ENCODE peak calls at places on chromosome 2, in nine cellular contexts. U, V, X, T, I, S, W, B and O are unnamed samples.
A peak's percentile ranks its signal among the peaks of the same experiment; 100 is the strongest.

GRCh38 chr2:239724194-239724849 is 300.8 kb downstream of the NDUFA10 start:
- DNase-seq in B (no peak), V (no peak), W (no peak), I (no peak), X (no peak), T (no peak), U (no peak), S (no peak), O (no peak)

GRCh38 chr2:192885569-192886160 is 690.9 kb upstream of the TMEFF2 start:
- DNase-seq in I (no peak), B (no peak), T (no peak), W (no peak), U (no peak), S (no peak), V (no peak), X (no peak), O (no peak)

GRCh38 chr2:86375623-86376022 is 38.2 kb upstream of the REEP1 start:
- DNase-seq in U (no peak), V (no peak), W (no peak), S (no peak), X (no peak), B (no peak), I (no peak), T (no peak), O (no peak)

GRCh38 chr2:56127013-56127772 is 56.6 kb upstream of the CCDC85A start:
- DNase-seq in X (no peak), V (no peak), T (no peak), B (no peak), I (no peak), S (no peak), U (no peak), W (no peak), O (no peak)

GRCh38 chr2:151204720-151205119 is 56.9 kb downstream of the RBM43 start:
- DNase-seq in T (no peak), U (no peak), S (no peak), B (no peak), I (no peak), W (no peak), V (no peak), X (no peak), O (no peak)

GRCh38 chr2:74250189-74250631 is 51.8 kb downstream of the MTHFD2 start:
- DNase-seq in B (peak; percentile 71), S (peak; percentile 41), X (peak; percentile 33), I (peak; percentile 60), U (peak; percentile 18), V (peak; percentile 40), T (no peak), W (peak; percentile 14), O (no peak)

GRCh38 chr2:136920652-136921333 is 155.4 kb downstream of the THSD7B start:
- DNase-seq in V (no peak), T (no peak), W (no peak), B (no peak), I (no peak), S (no peak), U (no peak), X (no peak), O (no peak)

GRCh38 chr2:6826081-6826913 is 39.4 kb downstream of the CMPK2 start:
- DNase-seq in W (peak; percentile 57), V (peak; percentile 87), T (peak; percentile 77), U (no peak), S (peak; percentile 55), X (peak; percentile 71), B (peak; percentile 67), I (peak; percentile 91), O (peak; percentile 37)

GRCh38 chr2:239269959-239270358 is 130.9 kb downstream of the HDAC4 start:
- DNase-seq in B (no peak), V (no peak), U (no peak), X (no peak), W (no peak), S (peak; percentile 17), T (no peak), I (no peak), O (no peak)

GRCh38 chr2:173511357-173511756 is 156.7 kb downstream of the CDCA7 start:
- DNase-seq in T (no peak), I (no peak), X (no peak), U (no peak), S (no peak), B (no peak), V (no peak), W (no peak), O (no peak)

GRCh38 chr2:98455494-98455976 is 10.9 kb downstream of the INPP4A start:
- DNase-seq in X (peak; percentile 51), B (no peak), U (no peak), S (no peak), I (peak; percentile 27), W (no peak), V (peak; percentile 64), T (no peak), O (no peak)

GRCh38 chr2:12416600-12416999 is 300.1 kb upstream of the TRIB2 start:
- DNase-seq in T (peak; percentile 50), S (peak; percentile 21), I (peak; percentile 62), U (no peak), X (peak; percentile 34), W (no peak), V (peak; percentile 48), B (peak; percentile 38), O (peak; percentile 37)

GRCh38 chr2:3637692-3638455 is 20.1 kb upstream of the ALLC start:
- DNase-seq in I (no peak), U (no peak), V (no peak), B (no peak), S (no peak), T (no peak), W (no peak), X (no peak), O (no peak)

GRCh38 chr2:120223034-120223912 is at the start of gene TMEM185B:
- DNase-seq in W (peak; percentile 85), T (peak; percentile 72), I (peak; percentile 84), X (peak; percentile 86), V (peak; percentile 76), U (peak; percentile 90), S (peak; percentile 94), B (peak; percentile 94), O (no peak)
- TF ChIP-seq CTCF in W (no peak), T (peak; percentile 63), I (peak; percentile 24), X (peak; percentile 32), V (peak; percentile 17), U (peak; percentile 46), S (no peak), B (no peak), O (peak; percentile 25)

DNA sequence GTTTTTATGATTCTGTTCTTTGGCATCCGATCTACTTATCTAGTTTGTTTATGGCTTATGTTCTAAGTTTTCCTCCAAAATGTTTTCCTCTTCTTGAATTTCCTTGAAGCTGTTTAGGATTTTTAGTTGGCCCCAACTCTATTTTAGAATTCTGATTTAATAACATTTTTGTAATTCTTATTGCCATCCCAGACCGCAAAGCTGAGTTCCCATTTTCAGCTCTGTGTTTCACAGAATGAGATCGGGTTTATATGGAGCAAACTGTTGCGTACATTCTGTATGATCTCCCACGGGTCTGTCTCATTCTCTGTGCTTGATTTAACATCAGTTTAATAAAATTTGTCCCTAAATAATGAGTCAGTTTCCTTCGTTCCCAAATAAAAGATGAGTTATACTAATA is 59.3 kb downstream of the DPP4 start:
- DNase-seq in B (no peak), V (peak; percentile 19), S (no peak), T (no peak), U (no peak), W (no peak), I (peak; percentile 33), X (no peak), O (no peak)
- H3K4me3 ChIP-seq in B (no peak overlapping the region), V (no peak overlapping the region), S (no peak overlapping the region), T (no peak overlapping the region), U (no peak overlapping the region), W (no peak overlapping the region), I (no peak overlapping the region), X (no peak overlapping the region), O (no peak overlapping the region)

DNA sequence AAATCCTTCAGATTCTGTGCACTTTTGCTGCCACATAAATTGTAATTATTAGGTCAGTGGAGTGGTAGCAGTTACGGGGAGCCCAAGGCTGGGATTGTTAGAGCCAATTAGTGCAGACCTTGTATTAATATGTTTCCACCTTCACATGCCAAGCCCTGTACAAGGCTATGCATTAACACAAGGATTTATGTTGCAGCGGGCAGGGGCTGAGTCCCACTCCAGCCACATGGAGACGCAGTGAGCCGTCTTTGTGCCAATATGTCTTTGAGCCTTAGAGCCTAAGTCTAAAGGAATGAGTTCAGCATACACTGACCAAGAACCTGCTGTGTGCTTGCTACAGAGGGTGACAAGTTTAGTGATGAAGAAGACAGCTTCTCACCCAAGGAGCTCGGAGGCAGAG is 238.2 kb downstream of the TSN start:
- DNase-seq in B (no peak), I (no peak), X (no peak), U (no peak), W (no peak), S (no peak), T (no peak), V (no peak), O (no peak)
- TF ChIP-seq CTCF in B (no peak), I (no peak), X (no peak), U (no peak), W (no peak), S (no peak), T (no peak), V (no peak), O (no peak)

GRCh38 chr2:25710750-25711149 is 37.4 kb upstream of the DTNB start:
- DNase-seq in U (no peak), I (no peak), S (no peak), X (no peak), V (no peak), B (no peak), T (no peak), W (no peak), O (no peak)

GRCh38 chr2:25712455-25712854 is 39.1 kb upstream of the DTNB start:
- DNase-seq in W (no peak), T (no peak), X (no peak), B (no peak), V (no peak), U (no peak), S (no peak), I (no peak), O (no peak)

GRCh38 chr2:25714740-25715139 is 41.4 kb upstream of the DTNB start:
- DNase-seq in S (no peak), X (no peak), B (no peak), W (peak; percentile 36), V (peak; percentile 16), T (no peak), U (no peak), I (peak; percentile 20), O (no peak)

GRCh38 chr2:25709349-25709748 is 36.0 kb upstream of the DTNB start:
- DNase-seq in X (no peak), V (no peak), W (no peak), S (no peak), I (no peak), U (no peak), T (no peak), B (no peak), O (no peak)

DNA sequence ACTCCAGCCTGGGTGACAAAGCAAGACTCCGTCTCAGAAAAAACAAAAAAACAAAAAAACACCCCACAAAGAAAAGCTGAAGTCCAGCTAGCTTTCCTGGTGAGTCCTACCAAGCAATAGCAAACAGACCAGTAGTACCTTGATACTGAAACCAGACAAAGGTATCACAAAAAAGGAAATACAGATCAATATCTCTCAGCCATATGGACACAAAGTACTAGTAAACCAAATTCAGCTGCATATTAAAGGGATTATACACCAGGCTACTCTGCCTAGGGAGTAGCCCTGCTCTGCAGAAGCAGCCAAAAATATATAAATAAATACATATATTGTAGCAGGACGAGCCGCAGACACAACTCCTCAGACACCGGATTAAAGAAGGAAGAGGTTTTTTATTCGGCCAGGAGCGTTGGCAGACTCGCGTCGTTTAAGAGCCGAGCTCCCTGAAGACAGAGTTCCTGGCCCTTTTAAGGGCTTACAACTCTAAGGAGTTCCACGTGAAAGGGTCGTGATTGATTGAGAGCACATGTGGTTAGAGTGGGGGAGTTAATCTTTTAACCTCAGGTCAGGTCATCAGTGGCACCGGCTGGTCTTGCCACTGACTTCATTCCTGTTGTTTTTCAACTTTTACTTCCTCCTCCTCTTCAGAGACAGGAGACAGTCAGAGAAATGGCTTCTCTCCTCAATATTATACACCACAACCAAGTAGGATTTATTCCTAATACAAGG is 38.4 kb upstream of the DTNB start:
- DNase-seq in V (no peak), W (no peak), I (no peak), U (no peak), T (no peak), B (peak; percentile 6), S (no peak), X (no peak), O (no peak)
- H3K4me3 ChIP-seq in V (no peak overlapping the region), W (no peak overlapping the region), I (no peak overlapping the region), U (no peak overlapping the region), T (no peak overlapping the region), B (no peak overlapping the region), S (no peak overlapping the region), X (no peak overlapping the region), O (no peak overlapping the region)